ENCODE peak calls at places on chromosome 4, in seven cellular contexts. D is stimulated activated CD8-positive, alpha-beta memory T cell treated with anti-CD3 and anti-CD28 coated beads, Interleukin-4, amount 100 ng/mL, for 4 hours; I is RWPE1; G is stimulated activated CD4-positive, alpha-beta T cell treated with anti-CD3 and anti-CD28 coated beads, Interleukin-4, amount 100 ng/mL, for 48 hours; S is body of pancreas; L is activated naive CD4-positive, alpha-beta T cell treated with anti-CD3 and anti-CD28 coated beads for 36 hours; M is NCI-H2081. K is an unnamed sample.
A peak's percentile ranks its signal among the peaks of the same experiment; 100 is the strongest.

GRCh38 chr4:80619070-80619674 is 283.6 kb downstream of the CFAP299 start:
- DNase-seq in M (no peak), G (no peak), D (no peak), I (peak; percentile 5), L (peak; percentile 9), S (peak; percentile 6), K (no peak)

GRCh38 chr4:137981277-137981676 is 260.9 kb downstream of the SLC7A11 start:
- DNase-seq in M (no peak), D (no peak), I (peak; percentile 5), G (no peak), L (no peak), S (no peak), K (no peak)

GRCh38 chr4:38872620-38873019 is 5.0 kb downstream of the FAM114A1 start:
- DNase-seq in D (no peak), M (peak; percentile 9), G (no peak), I (no peak), S (peak; percentile 57), L (no peak), K (no peak)

GRCh38 chr4:27886075-27886474 is 1025.4 kb downstream of the STIM2 start:
- DNase-seq in I (no peak), M (no peak), S (no peak), L (no peak), D (no peak), G (no peak), K (no peak)

GRCh38 chr4:15729910-15730533 is 27.2 kb downstream of the BST1 start:
- DNase-seq in I (peak; percentile 33), L (peak; percentile 54), M (peak; percentile 40), G (no peak), D (peak; percentile 4), S (peak; percentile 9), K (no peak)

GRCh38 chr4:78534286-78534955 is 17.1 kb upstream of the ANXA3 start:
- DNase-seq in S (peak; percentile 43), L (no peak), M (no peak), I (no peak), G (no peak), D (no peak), K (no peak)

GRCh38 chr4:109441858-109442480 is 8.4 kb downstream of the SEC24B start:
- DNase-seq in L (no peak), D (no peak), S (no peak), G (no peak), M (no peak), I (peak; percentile 61), K (no peak)

GRCh38 chr4:65033899-65034298 is 624.6 kb upstream of the TECRL start:
- DNase-seq in D (no peak), S (no peak), L (no peak), G (no peak), M (peak; percentile 65), I (no peak), K (no peak)

GRCh38 chr4:17636696-17637351 is 22.4 kb downstream of the MED28 start:
- DNase-seq in L (peak; percentile 82), D (peak; percentile 24), I (peak; percentile 54), S (peak; percentile 82), G (peak; percentile 67), M (peak; percentile 17), K (no peak)

GRCh38 chr4:28435346-28435745 is 1574.7 kb downstream of the STIM2 start:
- DNase-seq in D (no peak), L (no peak), I (no peak), S (no peak), G (no peak), M (no peak), K (no peak)

GRCh38 chr4:113179996-113180395 is 130.5 kb downstream of the ANK2 start:
- DNase-seq in D (no peak), M (no peak), L (no peak), I (no peak), S (no peak), G (no peak), K (no peak)

GRCh38 chr4:174061026-174061425 is 222.4 kb downstream of the FBXO8 start:
- DNase-seq in S (no peak), D (no peak), G (no peak), I (no peak), M (no peak), L (no peak), K (no peak)

GRCh38 chr4:83205760-83206159 is 78.8 kb downstream of the COQ2 start:
- DNase-seq in M (no peak), D (no peak), I (no peak), G (no peak), S (no peak), L (no peak), K (no peak)

K was measured in CMK.